ENCODE peak calls at places on chromosomes 3 and 15, in eight cellular contexts. D is esophagus muscularis mucosa; W is AG08395; X is heart right ventricle; H is RWPE1; F is activated T-helper 9 cell treated with anti-CD3 and anti-CD28 coated beads, Interleukin-2, amount 50 U/mL, for 16 hours; I is AG10803; E is activated CD4-positive, alpha-beta T cell treated with anti-CD3 and anti-CD28 coated beads for 48 hours. Y is an unnamed sample.

GRCh38 chr15:99416191-99417188 is 149.3 kb upstream of the MEF2A start:
- DNase-seq in F (no peak), H (no peak), W (no peak), D (peak; percentile 74), I (no peak), X (no peak), E (no peak), Y (peak; percentile 80)

GRCh38 chr3:125121246-125122010 is 65.6 kb upstream of the HEG1 start:
- DNase-seq in I (no peak), W (no peak), D (no peak), F (no peak), H (no peak), E (peak; percentile 51), X (no peak), Y (no peak)

GRCh38 chr3:25503758-25504157 is 75.7 kb downstream of the RARB start:
- DNase-seq in F (no peak), I (no peak), D (no peak), W (no peak), X (no peak), E (no peak), H (no peak), Y (no peak)

GRCh38 chr15:61403884-61404283 is 174.8 kb upstream of the RORA start:
- DNase-seq in E (no peak), W (no peak), H (no peak), X (no peak), D (no peak), I (no peak), F (no peak), Y (no peak)

GRCh38 chr3:48663489-48664312 is 1.0 kb upstream of the CELSR3 start:
- DNase-seq in H (peak; percentile 97), X (peak; percentile 91), W (peak; percentile 99), E (peak; percentile 96), D (peak; percentile 97), I (peak; percentile 98), F (peak; percentile 75), Y (peak; percentile 83)

GRCh38 chr15:48940508-48940907 is 23.2 kb downstream of the SHC4 start:
- DNase-seq in F (no peak), X (no peak), H (peak; percentile 27), E (peak; percentile 13), D (no peak), W (peak; percentile 78), I (peak; percentile 91), Y (no peak)

GRCh38 chr15:51658664-51659063 is 22.6 kb upstream of the SCG3 start:
- DNase-seq in W (no peak), I (no peak), X (no peak), F (no peak), H (no peak), E (no peak), D (no peak), Y (no peak)

GRCh38 chr3:190585771-190586630 is 72.1 kb downstream of the IL1RAP start:
- DNase-seq in X (no peak), F (peak; percentile 38), I (peak; percentile 88), W (peak; percentile 90), H (peak; percentile 96), D (no peak), E (peak; percentile 75), Y (no peak)

GRCh38 chr3:112814256-112814655 is 32.4 kb downstream of the CD200R1L start:
- DNase-seq in F (no peak), H (peak; percentile 45), I (peak; percentile 86), E (no peak), D (no peak), X (no peak), W (peak; percentile 58), Y (no peak)

GRCh38 chr3:40313975-40314860 is 4.7 kb downstream of the EIF1B start:
- DNase-seq in F (no peak), I (peak; percentile 33), E (no peak), X (no peak), W (no peak), H (no peak), D (no peak), Y (peak; percentile 31)

GRCh38 chr3:184291738-184292445 is 7.1 kb upstream of the PSMD2 start:
- DNase-seq in D (no peak), I (no peak), F (no peak), W (no peak), E (no peak), H (no peak), X (no peak), Y (no peak)

GRCh38 chr3:42066516-42067181 is 24.5 kb upstream of the TRAK1 start:
- DNase-seq in I (peak; percentile 90), F (no peak), H (no peak), E (no peak), X (peak; percentile 73), D (no peak), W (peak; percentile 61), Y (no peak)

GRCh38 chr3:30518872-30519271 is 87.5 kb upstream of the TGFBR2 start:
- DNase-seq in I (no peak), X (no peak), D (no peak), F (no peak), W (no peak), H (no peak), E (no peak), Y (no peak)

GRCh38 chr3:124780767-124781485 is 50.7 kb downstream of the UMPS start:
- DNase-seq in H (no peak), D (peak; percentile 93), W (peak; percentile 67), E (no peak), F (no peak), X (peak; percentile 89), I (peak; percentile 91), Y (no peak)

GRCh38 chr3:131610174-131610573 is 107.4 kb upstream of the MRPL3 start:
- DNase-seq in F (no peak), H (no peak), E (no peak), I (no peak), W (no peak), D (no peak), X (no peak), Y (no peak)

GRCh38 chr3:133835961-133836360 is 30.3 kb downstream of the SRPRB start:
- DNase-seq in W (no peak), I (no peak), H (no peak), F (no peak), X (no peak), D (no peak), E (no peak), Y (no peak)

GRCh38 chr15:88257311-88257901 is 867 bp upstream of the NTRK3 start:
- DNase-seq in H (no peak), D (no peak), I (no peak), E (peak; percentile 32), W (no peak), X (no peak), F (no peak), Y (no peak)

GRCh38 chr3:60756231-60756630 is 495.0 kb downstream of the FHIT start:
- DNase-seq in X (no peak), H (no peak), I (peak; percentile 47), W (peak; percentile 46), F (no peak), D (no peak), E (no peak), Y (no peak)

GRCh38 chr3:179673522-179673921 is 20.7 kb downstream of the USP13 start:
- DNase-seq in W (no peak), X (no peak), E (no peak), I (no peak), F (no peak), D (peak; percentile 55), H (no peak), Y (no peak)

GRCh38 chr3:57029924-57030323 is 30.5 kb upstream of the SPATA12 start:
- DNase-seq in H (no peak), I (no peak), E (no peak), X (no peak), D (no peak), W (no peak), F (no peak), Y (peak; percentile 42)

GRCh38 chr15:77841376-77841775 is 208.7 kb upstream of the LINGO1 start:
- DNase-seq in W (no peak), H (no peak), F (no peak), E (no peak), I (no peak), D (no peak), X (no peak), Y (no peak)

Y was measured in body of pancreas.